ENCODE peak calls at places on chromosomes 7 and 10, in nine cellular contexts. One of them, this sample, is unnamed.

GRCh38 chr7:23514755-23515154 is 17.0 kb downstream of the TRA2A start:
- DNase-seq in A549: no peak
- DNase-seq in endothelial cell of umbilical vein: no peak
- DNase-seq in colonic mucosa: no peak
- DNase-seq in lower lobe of right lung: no peak
- DNase-seq in fibroblast of lung: no peak
- DNase-seq in Peyer's patch: no peak
- DNase-seq in uterus: no peak
- DNase-seq in PC-3: no peak
- DNase-seq in this sample: no peak

GRCh38 chr10:191703-192518 is 56.7 kb downstream of the ZMYND11 start:
- DNase-seq in A549: no peak
- DNase-seq in fibroblast of lung: peak
- DNase-seq in PC-3: peak
- DNase-seq in uterus: peak
- DNase-seq in lower lobe of right lung: no peak
- DNase-seq in endothelial cell of umbilical vein: no peak
- DNase-seq in colonic mucosa: no peak
- DNase-seq in Peyer's patch: no peak
- DNase-seq in this sample: peak

GRCh38 chr7:95847061-95847460 is 74.7 kb downstream of the DYNC1I1 start:
- DNase-seq in endothelial cell of umbilical vein: no peak
- DNase-seq in PC-3: no peak
- DNase-seq in uterus: no peak
- DNase-seq in colonic mucosa: no peak
- DNase-seq in fibroblast of lung: no peak
- DNase-seq in A549: no peak
- DNase-seq in Peyer's patch: no peak
- DNase-seq in lower lobe of right lung: no peak
- DNase-seq in this sample: no peak

GRCh38 chr7:4883352-4884144 is at the start of gene RADIL:
- DNase-seq in uterus: peak
- DNase-seq in lower lobe of right lung: peak
- DNase-seq in fibroblast of lung: peak
- DNase-seq in A549: peak
- DNase-seq in Peyer's patch: peak
- DNase-seq in colonic mucosa: peak
- DNase-seq in endothelial cell of umbilical vein: peak
- DNase-seq in PC-3: peak
- DNase-seq in this sample: peak

GRCh38 chr10:132245056-132245455 is 58.3 kb downstream of the DPYSL4 start:
- DNase-seq in endothelial cell of umbilical vein: no peak
- DNase-seq in fibroblast of lung: no peak
- DNase-seq in lower lobe of right lung: no peak
- DNase-seq in Peyer's patch: no peak
- DNase-seq in uterus: no peak
- DNase-seq in PC-3: no peak
- DNase-seq in colonic mucosa: no peak
- DNase-seq in A549: no peak
- DNase-seq in this sample: no peak

GRCh38 chr10:74880041-74880440 is 53.6 kb downstream of the KAT6B start:
- DNase-seq in endothelial cell of umbilical vein: no peak
- DNase-seq in A549: no peak
- DNase-seq in colonic mucosa: no peak
- DNase-seq in PC-3: peak
- DNase-seq in fibroblast of lung: peak
- DNase-seq in lower lobe of right lung: no peak
- DNase-seq in uterus: no peak
- DNase-seq in Peyer's patch: no peak
- DNase-seq in this sample: no peak

GRCh38 chr10:42999385-43000020 is 77.4 kb upstream of the RET start:
- DNase-seq in endothelial cell of umbilical vein: no peak
- DNase-seq in PC-3: no peak
- DNase-seq in Peyer's patch: no peak
- DNase-seq in fibroblast of lung: no peak
- DNase-seq in colonic mucosa: no peak
- DNase-seq in A549: no peak
- DNase-seq in lower lobe of right lung: no peak
- DNase-seq in uterus: no peak
- DNase-seq in this sample: no peak

GRCh38 chr7:137592232-137592896 is 248.8 kb upstream of the PTN start:
- DNase-seq in lower lobe of right lung: no peak
- DNase-seq in colonic mucosa: peak
- DNase-seq in Peyer's patch: no peak
- DNase-seq in uterus: peak
- DNase-seq in PC-3: peak
- DNase-seq in fibroblast of lung: peak
- DNase-seq in A549: peak
- DNase-seq in endothelial cell of umbilical vein: peak
- DNase-seq in this sample: peak

GRCh38 chr10:123017421-123018165 is 8.8 kb downstream of the ACADSB start:
- DNase-seq in uterus: no peak
- DNase-seq in fibroblast of lung: no peak
- DNase-seq in Peyer's patch: no peak
- DNase-seq in colonic mucosa: no peak
- DNase-seq in endothelial cell of umbilical vein: no peak
- DNase-seq in A549: no peak
- DNase-seq in lower lobe of right lung: no peak
- DNase-seq in PC-3: no peak
- DNase-seq in this sample: no peak

GRCh38 chr7:8212638-8213037 is 49.3 kb downstream of the ICA1 start:
- DNase-seq in uterus: no peak
- DNase-seq in PC-3: no peak
- DNase-seq in lower lobe of right lung: no peak
- DNase-seq in endothelial cell of umbilical vein: no peak
- DNase-seq in A549: no peak
- DNase-seq in fibroblast of lung: no peak
- DNase-seq in Peyer's patch: no peak
- DNase-seq in colonic mucosa: no peak
- DNase-seq in this sample: no peak

DNA sequence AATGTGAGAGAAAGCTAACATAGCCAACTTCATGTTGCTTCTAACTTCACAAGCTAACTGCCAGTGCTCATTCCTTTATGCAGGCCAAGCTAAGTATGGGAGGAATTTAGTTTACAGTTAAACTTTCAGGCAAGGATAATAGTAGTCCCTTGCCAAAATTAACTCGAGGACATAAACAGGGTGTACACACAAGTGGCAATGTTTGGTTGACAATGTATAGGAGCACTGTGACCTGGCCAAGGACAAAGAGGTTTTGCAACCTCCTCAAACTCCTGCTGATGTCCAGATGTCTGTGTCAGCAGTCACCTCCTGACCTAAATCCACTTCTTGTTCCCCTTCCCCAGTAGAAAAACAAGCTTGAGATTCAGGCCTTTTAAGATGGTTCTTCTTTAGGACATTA is 494.6 kb upstream of the KLF6 start:
- DNase-seq in uterus: no peak
- DNase-seq in Peyer's patch: no peak
- DNase-seq in PC-3: no peak
- DNase-seq in fibroblast of lung: peak
- DNase-seq in endothelial cell of umbilical vein: no peak
- DNase-seq in colonic mucosa: no peak
- DNase-seq in A549: no peak
- DNase-seq in lower lobe of right lung: no peak
- DNase-seq in this sample: no peak
- H3K27ac ChIP-seq in uterus: peak
- H3K27ac ChIP-seq in Peyer's patch: peak
- H3K27ac ChIP-seq in PC-3: peak
- H3K27ac ChIP-seq in fibroblast of lung: peak
- H3K27ac ChIP-seq in endothelial cell of umbilical vein: no peak
- H3K27ac ChIP-seq in colonic mucosa: no peak
- H3K27ac ChIP-seq in A549: peak
- H3K27ac ChIP-seq in lower lobe of right lung: peak
- H3K27ac ChIP-seq in this sample: no peak

GRCh38 chr10:31928531-31929259 is at the start of gene ARHGAP12:
- DNase-seq in endothelial cell of umbilical vein: peak
- DNase-seq in Peyer's patch: peak
- DNase-seq in fibroblast of lung: peak
- DNase-seq in lower lobe of right lung: peak
- DNase-seq in PC-3: peak
- DNase-seq in A549: peak
- DNase-seq in uterus: peak
- DNase-seq in colonic mucosa: peak
- DNase-seq in this sample: peak

GRCh38 chr10:31926154-31926553 is 2.5 kb downstream of the ARHGAP12 start:
- DNase-seq in uterus: no peak
- DNase-seq in endothelial cell of umbilical vein: no peak
- DNase-seq in Peyer's patch: no peak
- DNase-seq in fibroblast of lung: no peak
- DNase-seq in colonic mucosa: no peak
- DNase-seq in A549: no peak
- DNase-seq in PC-3: no peak
- DNase-seq in lower lobe of right lung: no peak
- DNase-seq in this sample: no peak

GRCh38 chr10:31929260-31929985 is 792 bp upstream of the ARHGAP12 start:
- DNase-seq in PC-3: peak
- DNase-seq in colonic mucosa: peak
- DNase-seq in Peyer's patch: peak
- DNase-seq in A549: peak
- DNase-seq in uterus: peak
- DNase-seq in endothelial cell of umbilical vein: peak
- DNase-seq in lower lobe of right lung: peak
- DNase-seq in fibroblast of lung: peak
- DNase-seq in this sample: peak

GRCh38 chr10:31926765-31927596 is 1.6 kb downstream of the ARHGAP12 start:
- DNase-seq in Peyer's patch: no peak
- DNase-seq in A549: peak
- DNase-seq in lower lobe of right lung: no peak
- DNase-seq in fibroblast of lung: no peak
- DNase-seq in PC-3: peak
- DNase-seq in colonic mucosa: no peak
- DNase-seq in endothelial cell of umbilical vein: peak
- DNase-seq in uterus: no peak
- DNase-seq in this sample: peak

DNA sequence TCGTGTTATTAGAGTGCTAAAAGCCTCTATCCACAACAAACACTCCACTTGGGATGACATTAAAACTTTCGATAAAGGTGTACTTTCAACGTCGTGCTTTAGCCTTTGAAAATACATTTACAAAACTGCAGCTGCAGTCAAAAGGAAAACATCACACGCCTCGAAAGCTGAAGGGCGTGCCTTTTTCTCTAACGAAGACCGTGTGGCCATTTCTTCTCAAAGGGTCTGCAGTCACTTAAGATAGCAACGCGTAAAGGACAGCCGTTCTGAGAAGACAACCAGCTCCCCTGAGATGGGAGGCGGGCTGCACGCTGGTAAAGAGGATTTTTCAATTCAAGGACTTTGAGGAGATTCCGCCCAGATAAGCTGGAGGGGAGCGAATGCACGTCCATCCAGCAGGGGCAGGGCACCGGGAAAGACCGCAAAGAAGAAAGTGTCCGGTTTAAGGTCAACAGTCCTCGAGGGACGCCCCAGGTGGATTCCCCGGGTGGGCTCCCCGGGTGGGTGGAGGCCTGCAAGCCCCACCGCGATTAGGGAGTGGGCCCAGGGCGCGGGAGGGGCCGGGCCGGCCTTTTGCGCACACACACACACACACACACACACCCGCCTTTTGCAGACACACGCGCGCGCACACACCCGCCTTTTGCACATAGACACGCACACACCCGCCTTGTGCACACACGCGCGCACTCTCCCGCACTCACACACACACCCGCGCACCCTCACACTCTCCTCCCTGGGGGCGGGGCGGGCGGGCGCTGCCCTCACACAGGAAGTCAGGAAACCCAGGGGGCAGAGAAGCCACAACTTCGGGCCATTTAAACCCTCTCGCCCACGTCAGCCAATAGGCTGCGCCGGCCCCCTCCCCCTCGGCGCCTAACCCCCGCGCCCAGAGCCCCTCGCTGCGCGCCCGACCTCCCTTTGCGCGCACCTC is 767 bp downstream of the ARHGAP12 start:
- DNase-seq in PC-3: peak
- DNase-seq in Peyer's patch: peak
- DNase-seq in A549: peak
- DNase-seq in fibroblast of lung: peak
- DNase-seq in uterus: peak
- DNase-seq in colonic mucosa: peak
- DNase-seq in endothelial cell of umbilical vein: peak
- DNase-seq in lower lobe of right lung: peak
- DNase-seq in this sample: peak
- TF ChIP-seq CTCF in PC-3: peak
- TF ChIP-seq CTCF in Peyer's patch: peak
- TF ChIP-seq CTCF in A549: peak
- TF ChIP-seq CTCF in fibroblast of lung: peak
- TF ChIP-seq CTCF in uterus: peak
- TF ChIP-seq CTCF in colonic mucosa: no peak
- TF ChIP-seq CTCF in endothelial cell of umbilical vein: peak
- TF ChIP-seq CTCF in lower lobe of right lung: peak
- TF ChIP-seq CTCF in this sample: peak

DNA sequence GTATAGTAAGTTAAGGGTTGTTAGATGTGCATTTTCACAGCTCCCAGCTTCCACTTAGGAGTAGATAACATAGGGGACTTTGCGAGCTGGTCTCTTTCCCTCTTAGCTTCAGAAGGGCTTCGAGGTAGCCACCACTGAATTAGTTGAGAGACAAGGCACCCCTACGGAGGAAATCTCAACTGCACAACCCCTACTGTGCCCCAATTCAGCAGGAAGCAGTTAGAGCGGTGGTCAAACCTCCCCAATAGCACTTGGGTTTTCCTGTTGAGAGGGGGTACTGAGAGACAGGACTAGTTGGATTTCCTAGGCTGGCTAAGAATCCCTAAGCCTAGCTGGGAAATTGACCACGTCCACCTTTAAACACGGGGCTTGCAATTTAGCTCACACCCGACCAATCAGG is 1.1 kb upstream of the HERPUD2 start:
- DNase-seq in PC-3: no peak
- DNase-seq in A549: no peak
- DNase-seq in endothelial cell of umbilical vein: no peak
- DNase-seq in colonic mucosa: no peak
- DNase-seq in lower lobe of right lung: no peak
- DNase-seq in Peyer's patch: no peak
- DNase-seq in uterus: no peak
- DNase-seq in fibroblast of lung: no peak
- DNase-seq in this sample: no peak
- H3K4me3 ChIP-seq in PC-3: peak
- H3K4me3 ChIP-seq in A549: peak
- H3K4me3 ChIP-seq in endothelial cell of umbilical vein: no peak
- H3K4me3 ChIP-seq in colonic mucosa: no peak
- H3K4me3 ChIP-seq in lower lobe of right lung: peak
- H3K4me3 ChIP-seq in Peyer's patch: no peak
- H3K4me3 ChIP-seq in uterus: no peak
- H3K4me3 ChIP-seq in fibroblast of lung: peak
- H3K4me3 ChIP-seq in this sample: peak

DNA sequence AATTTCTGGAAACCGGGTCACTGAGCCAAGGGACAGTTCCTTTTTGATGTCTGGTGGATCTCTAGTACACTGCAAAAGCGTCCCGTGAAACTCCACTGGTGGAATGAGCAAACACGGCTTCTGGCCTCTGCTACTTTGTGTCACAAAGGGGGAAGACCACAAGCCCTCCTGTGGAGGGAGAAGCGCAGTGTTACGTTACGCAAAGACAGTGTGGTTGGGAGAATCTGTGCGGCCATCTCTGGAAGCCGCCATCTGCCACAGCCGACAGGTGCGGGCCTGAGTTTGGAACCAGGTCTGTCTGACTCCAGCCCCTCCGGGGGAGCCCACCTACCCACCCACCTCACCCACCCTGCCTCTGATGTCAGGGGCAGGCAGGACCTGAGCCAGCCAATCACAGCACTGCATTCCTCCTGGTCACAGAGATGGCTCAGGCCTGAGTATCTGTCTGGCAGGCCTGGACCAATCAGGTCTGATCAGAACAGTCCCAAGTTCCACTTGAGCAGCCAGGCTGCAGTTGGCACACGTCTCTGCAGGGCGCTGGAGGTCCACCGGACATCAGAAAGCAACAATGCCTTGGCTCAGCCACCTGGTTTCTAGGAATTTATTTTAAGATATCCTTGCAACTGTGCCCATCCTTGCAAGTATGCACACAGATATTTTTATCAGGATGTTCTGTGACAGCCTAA is 3.0 kb upstream of the CYP2W1 start:
- DNase-seq in A549: peak
- DNase-seq in PC-3: no peak
- DNase-seq in lower lobe of right lung: no peak
- DNase-seq in Peyer's patch: no peak
- DNase-seq in uterus: no peak
- DNase-seq in fibroblast of lung: no peak
- DNase-seq in endothelial cell of umbilical vein: peak
- DNase-seq in colonic mucosa: no peak
- DNase-seq in this sample: no peak
- H3K27ac ChIP-seq in A549: no peak
- H3K27ac ChIP-seq in PC-3: no peak
- H3K27ac ChIP-seq in lower lobe of right lung: no peak
- H3K27ac ChIP-seq in Peyer's patch: no peak
- H3K27ac ChIP-seq in uterus: no peak
- H3K27ac ChIP-seq in fibroblast of lung: no peak
- H3K27ac ChIP-seq in endothelial cell of umbilical vein: no peak
- H3K27ac ChIP-seq in colonic mucosa: no peak
- H3K27ac ChIP-seq in this sample: no peak